ENCODE peak calls at places on chromosomes 12 and 14, in four cellular contexts. U is body of pancreas, V is cardiac fibroblast, M is mammary epithelial cell. K is an unnamed sample.

GRCh38 chr12:130818381-130819247 is 20.4 kb downstream of the STX2 start:
- DNase-seq in U (peak), V (peak), M (peak), K (no peak)

GRCh38 chr12:58629376-58629775 is 290.9 kb downstream of the LRIG3 start:
- DNase-seq in U (no peak), V (peak), M (no peak), K (peak)

GRCh38 chr14:78446807-78447206 is 276.6 kb downstream of the NRXN3 start:
- DNase-seq in U (no peak), V (peak), M (no peak), K (peak)

GRCh38 chr14:90562652-90563051 is 165.8 kb downstream of the CALM1 start:
- DNase-seq in U (no peak), V (no peak), M (no peak), K (no peak)

GRCh38 chr12:53995311-53996187 is 4.4 kb upstream of the HOXC9 start:
- DNase-seq in U (no peak), V (no peak), M (peak), K (no peak)

GRCh38 chr12:5269846-5270245 is 162.1 kb upstream of the NTF3 start:
- DNase-seq in U (no peak), V (no peak), M (no peak), K (no peak)

GRCh38 chr12:41250748-41251147 is 62.6 kb downstream of the PDZRN4 start:
- DNase-seq in U (no peak), V (no peak), M (peak), K (peak)

GRCh38 chr12:91163116-91163515 is 19.5 kb downstream of the DCN start:
- DNase-seq in U (no peak), V (no peak), M (no peak), K (no peak)

GRCh38 chr12:113086249-113087164 is 30.0 kb downstream of the DTX1 start:
- DNase-seq in U (peak), V (no peak), M (no peak), K (no peak)

DNA sequence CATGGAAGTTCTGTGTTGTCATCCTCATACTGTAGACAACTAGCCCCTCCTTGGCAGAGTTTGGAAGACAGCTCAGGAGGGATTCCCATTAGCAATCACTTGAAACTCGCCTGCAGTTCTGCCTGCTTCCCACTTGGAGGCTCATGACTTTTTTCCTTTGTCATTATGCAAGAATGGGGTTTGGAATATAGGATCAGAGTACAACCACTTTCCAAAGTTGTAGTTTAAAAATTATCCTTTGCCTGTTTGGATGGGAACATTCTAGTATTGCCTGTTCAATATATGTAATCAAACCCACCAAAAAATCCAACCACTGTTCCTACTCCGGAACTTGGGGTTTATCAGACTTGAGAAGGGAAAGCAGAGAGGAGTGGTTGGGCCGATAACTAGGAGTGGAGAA is 2.1 kb upstream of the GPD1 start:
- DNase-seq in U (no peak), V (peak), M (peak), K (peak)
- TF ChIP-seq CTCF in U (no peak), V (peak), M (peak), K (peak)

GRCh38 chr12:116878567-116879508 is 2.4 kb downstream of the HRK start:
- DNase-seq in U (no peak), V (peak), M (peak), K (no peak)
- H3K4me3 ChIP-seq in U (no peak), V (peak), M (peak), K (peak)

DNA sequence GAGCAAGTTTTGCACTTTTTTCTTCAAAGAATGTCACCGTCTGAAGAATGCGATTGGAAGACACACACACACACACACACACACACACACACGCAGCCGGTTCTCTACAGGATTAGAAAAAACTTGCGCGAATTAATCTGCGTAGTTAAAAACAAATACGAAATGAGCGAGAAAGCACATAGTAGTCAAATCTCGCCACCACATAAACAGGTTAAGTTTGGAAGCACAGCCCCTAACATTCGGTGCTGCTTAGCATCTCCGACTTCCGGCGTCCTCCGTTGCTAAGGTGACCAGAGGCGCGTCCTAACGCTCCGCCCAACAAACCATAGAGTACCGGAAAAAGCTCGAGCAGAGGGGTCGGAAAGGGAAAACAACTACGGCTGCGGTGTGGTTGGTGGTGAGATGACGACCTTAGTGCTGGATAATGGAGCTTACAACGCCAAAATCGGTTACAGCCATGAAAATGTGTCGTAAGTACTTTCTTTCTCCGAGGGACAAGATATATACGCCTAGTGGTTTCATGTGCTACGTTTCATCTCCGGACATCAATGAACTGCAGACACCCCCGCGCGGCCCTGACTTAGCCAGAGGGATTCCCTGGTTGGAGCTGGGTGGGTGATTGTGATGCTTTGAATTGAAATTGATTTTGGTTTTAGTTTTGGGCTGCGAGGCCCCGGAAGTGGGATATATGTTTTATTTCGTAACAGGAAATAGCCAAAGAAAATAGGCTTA is at the start of gene ACTR6:
- DNase-seq in U (peak), V (peak), M (peak), K (peak)
- TF ChIP-seq CTCF in U (no peak), V (no peak), M (no peak), K (no peak)

GRCh38 chr14:50397461-50398196 is 948 bp upstream of the CDKL1 start:
- DNase-seq in U (peak), V (peak), M (peak), K (no peak)
- H3K4me3 ChIP-seq in U (no peak), V (peak), M (peak), K (peak)

GRCh38 chr12:27015730-27016076 is 1.5 kb upstream of the TM7SF3 start:
- DNase-seq in U (no peak), V (peak), M (peak), K (no peak)
- TF ChIP-seq CTCF in U (peak), V (no peak), M (peak), K (peak)

DNA sequence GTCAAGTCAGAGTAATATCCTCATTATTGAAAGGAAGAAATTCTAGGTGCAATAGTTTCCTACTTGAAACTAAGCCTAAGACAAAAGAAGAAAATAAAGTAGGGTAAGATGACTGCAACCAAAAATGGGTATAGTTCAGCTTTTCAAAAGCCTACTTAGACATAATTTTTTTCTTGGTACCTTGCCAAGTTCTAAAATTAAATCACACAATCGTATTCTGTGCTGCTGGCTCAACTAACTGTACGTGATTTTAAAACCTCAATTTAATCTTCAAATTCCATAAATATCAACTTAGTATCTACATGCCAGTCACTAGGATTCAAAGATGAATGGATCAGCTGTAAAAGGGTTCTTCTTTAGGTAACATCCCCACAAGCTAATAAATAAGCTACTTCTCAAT is 56.9 kb downstream of the SCAF11 start:
- DNase-seq in U (no peak), V (peak), M (no peak), K (no peak)
- H3K4me3 ChIP-seq in U (no peak), V (no peak), M (no peak), K (no peak)

GRCh38 chr12:27303139-27304111 is 29.2 kb upstream of the BMAL2 start:
- DNase-seq in U (no peak), V (peak), M (no peak), K (no peak)

GRCh38 chr12:27309995-27310315 is 22.7 kb upstream of the BMAL2 start:
- DNase-seq in U (no peak), V (no peak), M (no peak), K (no peak)

GRCh38 chr12:27309293-27309994 is 23.2 kb upstream of the BMAL2 start:
- DNase-seq in U (no peak), V (no peak), M (no peak), K (no peak)

GRCh38 chr12:27304856-27305255 is 27.8 kb upstream of the BMAL2 start:
- DNase-seq in U (no peak), V (no peak), M (no peak), K (no peak)

GRCh38 chr12:27305673-27306504 is 26.7 kb upstream of the BMAL2 start:
- DNase-seq in U (no peak), V (peak), M (no peak), K (peak)
- TF ChIP-seq CTCF in U (peak), V (peak), M (peak), K (no peak)

K was measured in astrocyte of the cerebellum.